ENCODE peak calls at places on chromosomes 13 and 19, in seven cellular contexts. E is adipocyte, T is amygdala, Q is ovary, J is endothelial cell of umbilical vein, Z is MM.1S, X is fibroblast of lung. B is an unnamed sample.
A peak's percentile ranks its signal among the peaks of the same experiment; 100 is the strongest.

GRCh38 chr19:48614436-48615144 is at the start of gene FAM83E:
- DNase-seq in E (no peak), T (no peak), Q (peak; percentile 42), J (no peak), Z (no peak), X (no peak), B (no peak)

GRCh38 chr13:87680298-87680697 is 9.1 kb downstream of the SLITRK5 start:
- DNase-seq in E (no peak), T (no peak), Q (no peak), J (no peak), Z (peak; percentile 40), X (peak; percentile 15), B (no peak)

GRCh38 chr13:36130168-36130541 is 1.0 kb downstream of the DCLK1 start:
- DNase-seq in E (no peak), T (no peak), Q (no peak), J (no peak), Z (no peak), X (no peak), B (no peak)

GRCh38 chr19:23665651-23666410 is 21.2 kb downstream of the ZNF675 start:
- DNase-seq in E (no peak), T (no peak), Q (no peak), J (no peak), Z (no peak), X (no peak), B (no peak)

GRCh38 chr19:52336976-52337375 is 933 bp downstream of the ZNF610 start:
- DNase-seq in E (peak; percentile 48), T (no peak), Q (no peak), J (no peak), Z (no peak), X (peak; percentile 15), B (no peak)

GRCh38 chr13:68850160-68850559 is 1257.5 kb upstream of the ATXN8OS start:
- DNase-seq in E (no peak), T (no peak), Q (no peak), J (no peak), Z (no peak), X (no peak), B (no peak)

GRCh38 chr19:17948967-17949930 is 16.4 kb downstream of the CCDC124 start:
- DNase-seq in E (no peak), T (no peak), Q (no peak), J (no peak), Z (no peak), X (no peak), B (no peak)

GRCh38 chr19:42069619-42070293 is at the start of gene GRIK5:
- DNase-seq in E (peak; percentile 7), T (peak; percentile 26), Q (no peak), J (no peak), Z (no peak), X (no peak), B (no peak)

GRCh38 chr19:15098505-15098904 is 8.7 kb upstream of the SYDE1 start:
- DNase-seq in E (no peak), T (no peak), Q (no peak), J (no peak), Z (no peak), X (no peak), B (no peak)

GRCh38 chr19:57888107-57888493 is 737 bp downstream of the ZNF814 start:
- DNase-seq in E (peak; percentile 27), T (no peak), Q (no peak), J (no peak), Z (no peak), X (no peak), B (no peak)

GRCh38 chr13:27619093-27619705 is 1.1 kb downstream of the LNX2 start:
- DNase-seq in E (peak; percentile 62), T (no peak), Q (no peak), J (peak; percentile 51), Z (no peak), X (peak; percentile 63), B (no peak)

GRCh38 chr13:113901231-113901630 is 37.4 kb upstream of the GAS6 start:
- DNase-seq in E (no peak), T (no peak), Q (no peak), J (no peak), Z (no peak), X (no peak), B (no peak)

GRCh38 chr13:107203146-107203847 is 635.4 kb upstream of the ARGLU1 start:
- DNase-seq in E (no peak), T (no peak), Q (no peak), J (peak; percentile 82), Z (no peak), X (peak; percentile 9), B (no peak)

GRCh38 chr13:94028234-94029145 is 451.0 kb downstream of the DCT start:
- DNase-seq in E (peak; percentile 44), T (no peak), Q (no peak), J (no peak), Z (no peak), X (peak; percentile 39), B (no peak)

GRCh38 chr19:33055718-33056117 is 9.0 kb downstream of the RHPN2 start:
- DNase-seq in E (no peak), T (no peak), Q (no peak), J (no peak), Z (no peak), X (no peak), B (no peak)

GRCh38 chr13:54415753-54416366 is 1387.2 kb downstream of the OLFM4 start:
- DNase-seq in E (no peak), T (no peak), Q (no peak), J (no peak), Z (no peak), X (no peak), B (no peak)

GRCh38 chr13:33446821-33447481 is 161.4 kb upstream of the STARD13 start:
- DNase-seq in E (peak; percentile 27), T (no peak), Q (no peak), J (no peak), Z (no peak), X (peak; percentile 39), B (no peak)

GRCh38 chr13:71327266-71327665 is 539.7 kb downstream of the DACH1 start:
- DNase-seq in E (no peak), T (no peak), Q (no peak), J (no peak), Z (no peak), X (no peak), B (no peak)

GRCh38 chr13:106533940-106534843 is 1.3 kb downstream of the EFNB2 start:
- DNase-seq in E (peak; percentile 83), T (peak; percentile 33), Q (peak; percentile 28), J (peak; percentile 67), Z (peak; percentile 24), X (peak; percentile 83), B (peak; percentile 76)

GRCh38 chr19:3509566-3509989 is 3.5 kb downstream of the FZR1 start:
- DNase-seq in E (peak; percentile 24), T (no peak), Q (no peak), J (no peak), Z (no peak), X (no peak), B (no peak)

GRCh38 chr13:48585456-48585840 is 52.6 kb upstream of the RCBTB2 start:
- DNase-seq in E (no peak), T (peak; percentile 74), Q (no peak), J (peak; percentile 96), Z (no peak), X (peak; percentile 50), B (peak; percentile 52)

GRCh38 chr13:28497143-28497876 is 2.4 kb upstream of the FLT1 start:
- DNase-seq in E (no peak), T (no peak), Q (no peak), J (no peak), Z (no peak), X (no peak), B (no peak)

GRCh38 chr13:81872581-81872980 is 1531.7 kb upstream of the SPRY2 start:
- DNase-seq in E (peak; percentile 39), T (no peak), Q (no peak), J (no peak), Z (peak; percentile 30), X (no peak), B (no peak)

GRCh38 chr13:28408235-28408848 is 86.6 kb downstream of the FLT1 start:
- DNase-seq in E (no peak), T (no peak), Q (no peak), J (peak; percentile 100), Z (no peak), X (no peak), B (no peak)

GRCh38 chr13:45705145-45705695 is 3.1 kb downstream of the CBY2 start:
- DNase-seq in E (no peak), T (no peak), Q (no peak), J (no peak), Z (no peak), X (no peak), B (no peak)

GRCh38 chr19:39146686-39147450 is 21.3 kb downstream of the PAK4 start:
- DNase-seq in E (no peak), T (no peak), Q (no peak), J (no peak), Z (no peak), X (no peak), B (no peak)

GRCh38 chr19:38898788-38899446 is 501 bp downstream of the SIRT2 start:
- DNase-seq in E (no peak), T (no peak), Q (no peak), J (no peak), Z (no peak), X (peak; percentile 12), B (no peak)

GRCh38 chr13:111031531-111031961 is 83.6 kb upstream of the ARHGEF7 start:
- DNase-seq in E (peak; percentile 84), T (no peak), Q (no peak), J (no peak), Z (no peak), X (peak; percentile 59), B (no peak)

GRCh38 chr19:4067396-4068057 is 828 bp upstream of the ZBTB7A start:
- DNase-seq in E (peak; percentile 56), T (no peak), Q (peak; percentile 54), J (peak; percentile 39), Z (no peak), X (no peak), B (no peak)

GRCh38 chr19:38148337-38148736 is 75.7 kb downstream of the DPF1 start:
- DNase-seq in E (no peak), T (no peak), Q (no peak), J (no peak), Z (no peak), X (no peak), B (no peak)

GRCh38 chr13:78826312-78826711 is 167.4 kb upstream of the OBI1 start:
- DNase-seq in E (no peak), T (no peak), Q (no peak), J (no peak), Z (no peak), X (no peak), B (no peak)

GRCh38 chr19:47176071-47176626 is 45.5 kb downstream of the SAE1 start:
- DNase-seq in E (peak; percentile 44), T (no peak), Q (no peak), J (peak; percentile 80), Z (no peak), X (peak; percentile 78), B (no peak)

GRCh38 chr13:92345627-92346026 is 881.0 kb upstream of the GPC6 start:
- DNase-seq in E (no peak), T (no peak), Q (no peak), J (no peak), Z (no peak), X (no peak), B (no peak)

GRCh38 chr13:40982772-40983171 is 36.3 kb downstream of the ELF1 start:
- DNase-seq in E (peak; percentile 26), T (no peak), Q (no peak), J (peak; percentile 95), Z (peak; percentile 78), X (peak; percentile 59), B (peak; percentile 52)

GRCh38 chr13:92074658-92075057 is 676.2 kb downstream of the GPC5 start:
- DNase-seq in E (no peak), T (no peak), Q (no peak), J (no peak), Z (peak; percentile 50), X (peak; percentile 43), B (no peak)

GRCh38 chr13:57716295-57716694 is 84.8 kb downstream of the PCDH17 start:
- DNase-seq in E (no peak), T (no peak), Q (no peak), J (no peak), Z (no peak), X (no peak), B (no peak)

GRCh38 chr13:26019881-26020535 is 31.8 kb downstream of the SHISA2 start:
- DNase-seq in E (peak; percentile 58), T (no peak), Q (no peak), J (peak; percentile 88), Z (no peak), X (peak; percentile 74), B (no peak)

GRCh38 chr13:59951011-59951410 is 212.7 kb downstream of the DIAPH3 start:
- DNase-seq in E (no peak), T (no peak), Q (no peak), J (no peak), Z (no peak), X (no peak), B (no peak)